ENCODE peak calls at places on chromosomes 11 and 22, in six cellular contexts. X is astrocyte of the spinal cord; P is left ventricle myocardium inferior; A is H7; J is body of pancreas; Y is effector memory CD4-positive, alpha-beta T cell. Z is an unnamed sample.

GRCh38 chr11:134425816-134426536 is 13.9 kb upstream of the B3GAT1 start:
- DNase-seq in X (no peak), P (no peak), A (peak), J (no peak), Y (no peak), Z (no peak)

GRCh38 chr11:24598636-24599035 is 101.8 kb downstream of the LUZP2 start:
- DNase-seq in X (no peak), P (no peak), A (no peak), J (no peak), Y (no peak), Z (no peak)

GRCh38 chr11:96290631-96291030 is 52.4 kb downstream of the MAML2 start:
- DNase-seq in X (no peak), P (no peak), A (no peak), J (no peak), Y (no peak), Z (no peak)

GRCh38 chr22:20590477-20591294 is 83.3 kb downstream of the MED15 start:
- DNase-seq in X (no peak), P (no peak), A (no peak), J (no peak), Y (no peak), Z (no peak)

GRCh38 chr11:61472868-61473267 is 35.7 kb upstream of the LRRC10B start:
- DNase-seq in X (peak), P (peak), A (no peak), J (no peak), Y (no peak), Z (no peak)

GRCh38 chr11:135075740-135076139 is 663.7 kb upstream of the B3GAT1 start:
- DNase-seq in X (peak), P (peak), A (peak), J (peak), Y (peak), Z (peak)

GRCh38 chr11:105719073-105719846 is 109.4 kb downstream of the GRIA4 start:
- DNase-seq in X (peak), P (no peak), A (no peak), J (no peak), Y (no peak), Z (peak)

GRCh38 chr11:94279996-94280395 is 24.4 kb upstream of the IZUMO1R start:
- DNase-seq in X (no peak), P (no peak), A (no peak), J (no peak), Y (no peak), Z (no peak)

GRCh38 chr11:1564535-1565172 is 7.4 kb downstream of the DUSP8 start:
- DNase-seq in X (peak), P (peak), A (peak), J (peak), Y (no peak), Z (no peak)

GRCh38 chr11:120363436-120363835 is 27.2 kb downstream of the ARHGEF12 start:
- DNase-seq in X (no peak), P (no peak), A (no peak), J (no peak), Y (no peak), Z (no peak)

GRCh38 chr11:16195659-16196058 is 160.7 kb downstream of the SOX6 start:
- DNase-seq in X (peak), P (no peak), A (no peak), J (no peak), Y (no peak), Z (peak)

GRCh38 chr11:111851067-111851466 is 20.3 kb downstream of the ALG9 start:
- DNase-seq in X (no peak), P (no peak), A (no peak), J (no peak), Y (no peak), Z (no peak)

GRCh38 chr11:35619754-35620640 is 1.7 kb downstream of the FJX1 start:
- DNase-seq in X (peak), P (peak), A (peak), J (no peak), Y (no peak), Z (peak)

GRCh38 chr11:61266602-61267001 is 25.6 kb downstream of the PGA5 start:
- DNase-seq in X (no peak), P (no peak), A (no peak), J (no peak), Y (no peak), Z (no peak)

GRCh38 chr11:78417888-78418583 is 416 bp upstream of the GAB2 start:
- DNase-seq in X (peak), P (peak), A (peak), J (peak), Y (peak), Z (peak)

GRCh38 chr11:8610532-8611116 is 16.6 kb upstream of the STK33 start:
- DNase-seq in X (peak), P (no peak), A (peak), J (no peak), Y (no peak), Z (no peak)

GRCh38 chr11:88338223-88338661 is 706 bp upstream of the CTSC start:
- DNase-seq in X (peak), P (peak), A (peak), J (peak), Y (peak), Z (peak)

GRCh38 chr11:81596709-81597108 is 1137.0 kb downstream of the FAM181B start:
- DNase-seq in X (no peak), P (no peak), A (no peak), J (no peak), Y (no peak), Z (no peak)

GRCh38 chr11:225734-226453 is 10.2 kb downstream of the SIRT3 start:
- DNase-seq in X (peak), P (no peak), A (no peak), J (no peak), Y (no peak), Z (no peak)

GRCh38 chr11:47886096-47886495 is 37.9 kb upstream of the NUP160 start:
- DNase-seq in X (peak), P (no peak), A (no peak), J (no peak), Y (no peak), Z (no peak)

GRCh38 chr11:13055200-13055599 is 46.1 kb downstream of the RASSF10 start:
- DNase-seq in X (no peak), P (no peak), A (no peak), J (no peak), Y (no peak), Z (no peak)

GRCh38 chr11:45580399-45580798 is 85.0 kb downstream of the CHST1 start:
- DNase-seq in X (peak), P (no peak), A (peak), J (no peak), Y (no peak), Z (no peak)

GRCh38 chr11:131504199-131504949 is 134.0 kb downstream of the NTM start:
- DNase-seq in X (no peak), P (no peak), A (peak), J (no peak), Y (no peak), Z (no peak)

GRCh38 chr22:43179911-43180195 is 7.1 kb downstream of the TTLL12 start:
- DNase-seq in X (no peak), P (no peak), A (no peak), J (no peak), Y (no peak), Z (no peak)

GRCh38 chr22:43179151-43179910 is 7.6 kb downstream of the TTLL12 start:
- DNase-seq in X (no peak), P (no peak), A (no peak), J (no peak), Y (no peak), Z (no peak)

GRCh38 chr22:43181321-43182076 is 5.4 kb downstream of the TTLL12 start:
- DNase-seq in X (no peak), P (no peak), A (no peak), J (no peak), Y (no peak), Z (no peak)

GRCh38 chr22:43182118-43182517 is 4.8 kb downstream of the TTLL12 start:
- DNase-seq in X (no peak), P (no peak), A (no peak), J (no peak), Y (no peak), Z (no peak)

DNA sequence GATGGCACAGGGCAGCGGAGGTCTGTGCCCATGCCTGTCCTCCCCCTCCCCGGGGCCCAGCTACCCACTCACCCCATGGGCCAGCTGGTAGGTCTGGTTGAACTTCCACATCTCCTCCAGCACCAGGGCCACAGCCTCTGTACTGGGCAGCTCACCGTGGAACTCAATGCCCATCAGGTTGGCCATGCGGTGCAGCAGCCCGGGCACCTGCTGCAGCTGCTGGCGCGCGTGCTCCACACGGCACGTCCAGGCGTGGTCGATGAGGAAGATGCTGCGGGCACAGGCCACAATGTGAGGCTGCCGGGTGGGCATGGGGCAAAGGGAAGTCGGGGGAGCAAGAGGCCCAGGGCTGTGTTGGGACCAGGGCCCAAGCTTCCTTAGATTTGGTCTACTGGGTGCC is 6.3 kb downstream of the TTLL12 start:
- DNase-seq in X (no peak), P (no peak), A (no peak), J (no peak), Y (no peak), Z (no peak)
- H3K4me3 ChIP-seq in X (no peak), P (no peak), A (no peak), J (no peak), Y (no peak), Z (no peak)

GRCh38 chr11:77039491-77040400 is 5.5 kb downstream of the B3GNT6 start:
- DNase-seq in X (peak), P (no peak), A (peak), J (peak), Y (no peak), Z (no peak)
- H3K4me3 ChIP-seq in X (no peak), P (peak), A (peak), J (no peak), Y (peak), Z (no peak)

GRCh38 chr22:22893891-22894739 is 6.5 kb downstream of the IGLL5 start:
- DNase-seq in X (no peak), P (no peak), A (peak), J (no peak), Y (no peak), Z (no peak)

GRCh38 chr22:22892096-22893052 is 4.8 kb downstream of the IGLL5 start:
- DNase-seq in X (no peak), P (no peak), A (no peak), J (no peak), Y (no peak), Z (no peak)

GRCh38 chr22:22891139-22891621 is 3.6 kb downstream of the IGLL5 start:
- DNase-seq in X (no peak), P (no peak), A (no peak), J (no peak), Y (no peak), Z (no peak)

GRCh38 chr22:22894740-22895731 is 7.4 kb downstream of the IGLL5 start:
- DNase-seq in X (no peak), P (no peak), A (no peak), J (no peak), Y (no peak), Z (no peak)

DNA sequence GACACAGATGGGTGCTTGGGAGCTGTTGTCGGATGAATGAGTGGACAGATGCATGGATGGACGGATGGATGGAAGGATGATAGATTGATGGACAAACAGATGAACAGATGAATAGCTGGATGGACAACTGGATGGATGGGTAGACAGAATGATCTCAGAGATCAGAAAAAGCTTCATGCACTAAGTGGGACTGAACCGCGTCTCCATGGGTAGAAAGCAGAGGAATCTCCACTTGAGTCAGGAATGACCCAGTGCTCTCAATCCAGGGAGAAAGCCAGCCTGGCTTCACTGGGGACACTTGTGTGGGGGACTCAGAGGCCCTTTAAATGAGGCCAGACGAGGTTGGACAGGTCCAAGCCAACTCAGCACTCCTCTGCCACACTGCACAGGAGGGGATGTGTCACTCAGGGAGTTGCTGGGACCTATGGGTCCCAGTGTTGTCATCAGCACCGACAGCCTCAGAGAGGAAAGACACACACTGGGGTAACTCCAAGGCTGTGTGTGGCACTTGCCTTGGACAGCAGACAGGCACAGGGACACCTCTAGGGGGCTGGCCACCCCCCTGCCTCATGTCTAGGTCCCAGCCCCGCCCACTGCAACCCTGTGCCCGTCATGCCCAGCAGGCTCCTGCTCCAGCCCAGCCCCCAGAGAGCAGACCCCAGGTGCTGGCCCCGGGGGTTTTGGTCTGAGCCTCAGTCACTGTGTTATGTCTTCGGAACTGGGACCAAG is 5.6 kb downstream of the IGLL5 start:
- DNase-seq in X (no peak), P (no peak), A (peak), J (no peak), Y (no peak), Z (no peak)
- H3K4me3 ChIP-seq in X (no peak), P (no peak), A (no peak), J (no peak), Y (no peak), Z (no peak)

GRCh38 chr22:46770726-46771125 is 8.3 kb downstream of the TBC1D22A start:
- DNase-seq in X (no peak), P (no peak), A (no peak), J (no peak), Y (no peak), Z (no peak)

GRCh38 chr22:46774456-46775363 is 12.3 kb downstream of the TBC1D22A start:
- DNase-seq in X (no peak), P (no peak), A (no peak), J (no peak), Y (no peak), Z (no peak)

GRCh38 chr22:46775364-46775758 is 12.9 kb downstream of the TBC1D22A start:
- DNase-seq in X (no peak), P (no peak), A (no peak), J (no peak), Y (no peak), Z (no peak)

GRCh38 chr22:46775789-46776485 is 13.5 kb downstream of the TBC1D22A start:
- DNase-seq in X (no peak), P (no peak), A (no peak), J (no peak), Y (no peak), Z (no peak)

DNA sequence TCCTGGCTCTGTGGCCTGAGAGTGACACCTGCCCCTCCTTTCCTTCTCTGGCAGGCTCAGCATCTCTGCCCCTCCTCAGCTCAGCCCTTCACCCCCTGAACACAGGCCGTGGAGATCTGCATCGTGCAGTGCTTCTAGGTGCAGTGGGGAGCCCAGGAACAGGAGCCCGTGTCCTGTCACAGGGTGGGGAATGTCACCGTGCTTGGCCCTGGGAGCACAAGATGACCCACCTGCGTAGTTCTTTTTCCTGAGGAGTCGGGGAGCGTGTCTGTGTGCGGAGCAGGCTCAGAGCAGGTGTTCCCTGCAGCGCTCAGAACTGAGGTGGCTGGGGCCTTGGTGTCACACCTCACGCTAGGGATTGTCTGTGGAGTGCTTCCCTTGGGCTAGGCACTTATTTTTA is 10.6 kb downstream of the TBC1D22A start:
- DNase-seq in X (no peak), P (no peak), A (no peak), J (no peak), Y (no peak), Z (no peak)
- H3K4me3 ChIP-seq in X (no peak), P (no peak), A (no peak), J (no peak), Y (no peak), Z (no peak)

GRCh38 chr22:23750744-23751440 is at the start of gene ZNF70:
- DNase-seq in X (peak), P (peak), A (peak), J (peak), Y (peak), Z (peak)
- H3K4me3 ChIP-seq in X (peak), P (peak), A (peak), J (peak), Y (peak), Z (peak)

GRCh38 chr11:115939104-115939503 is 434.9 kb upstream of the CADM1 start:
- DNase-seq in X (peak), P (no peak), A (no peak), J (no peak), Y (no peak), Z (no peak)

GRCh38 chr11:115941044-115941443 is 436.8 kb upstream of the CADM1 start:
- DNase-seq in X (no peak), P (no peak), A (no peak), J (no peak), Y (no peak), Z (no peak)

GRCh38 chr11:115941481-115941993 is 437.3 kb upstream of the CADM1 start:
- DNase-seq in X (peak), P (peak), A (no peak), J (peak), Y (no peak), Z (peak)

GRCh38 chr11:115942043-115942442 is 437.8 kb upstream of the CADM1 start:
- DNase-seq in X (no peak), P (no peak), A (no peak), J (no peak), Y (no peak), Z (no peak)

DNA sequence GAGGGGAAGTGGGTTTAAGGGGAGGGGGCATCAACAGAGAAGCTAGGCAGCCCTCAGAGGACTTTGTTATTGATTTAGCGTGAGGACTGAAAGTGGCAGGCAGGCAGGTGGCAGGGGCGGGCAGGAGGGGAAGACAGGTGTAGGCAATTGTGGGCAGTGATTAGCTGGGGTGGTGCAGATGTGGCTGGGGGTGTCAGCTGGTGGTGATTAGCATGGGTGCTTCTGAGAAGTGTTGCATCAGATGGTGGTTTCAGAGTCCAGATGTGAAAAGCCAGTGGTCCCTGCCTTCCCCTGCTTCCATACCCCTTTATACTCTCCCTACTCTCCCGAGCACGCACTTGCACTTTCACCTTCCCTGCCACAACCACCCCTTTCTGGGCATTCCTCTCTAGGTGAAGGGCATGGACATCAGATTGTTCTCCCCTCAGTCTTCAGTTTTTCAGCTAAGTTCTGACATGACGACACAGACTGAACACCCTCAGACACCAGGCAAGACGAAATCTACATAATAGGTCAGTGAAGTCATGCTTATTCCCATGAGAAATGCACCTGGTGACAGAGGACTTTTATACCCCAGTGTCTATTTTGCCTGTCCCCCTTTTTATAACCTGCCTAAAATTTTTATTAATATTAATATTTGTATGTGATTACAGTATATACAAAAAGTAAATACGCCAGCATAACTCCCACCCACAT is 435.7 kb upstream of the CADM1 start:
- DNase-seq in X (no peak), P (no peak), A (no peak), J (no peak), Y (no peak), Z (no peak)
- H3K4me3 ChIP-seq in X (no peak), P (no peak), A (no peak), J (no peak), Y (no peak), Z (no peak)

GRCh38 chr22:44755418-44755817 is 3.0 kb downstream of the ARHGAP8 start:
- DNase-seq in X (no peak), P (no peak), A (peak), J (no peak), Y (no peak), Z (no peak)

GRCh38 chr22:44752285-44753188 is at the start of gene ARHGAP8:
- DNase-seq in X (no peak), P (no peak), A (peak), J (peak), Y (no peak), Z (no peak)

GRCh38 chr22:44755956-44756361 is 3.6 kb downstream of the ARHGAP8 start:
- DNase-seq in X (no peak), P (no peak), A (peak), J (peak), Y (no peak), Z (no peak)

GRCh38 chr22:44755000-44755399 is 2.6 kb downstream of the ARHGAP8 start:
- DNase-seq in X (no peak), P (no peak), A (peak), J (no peak), Y (no peak), Z (no peak)

GRCh38 chr22:44753189-44754042 is 1.0 kb downstream of the ARHGAP8 start:
- DNase-seq in X (peak), P (no peak), A (peak), J (peak), Y (no peak), Z (no peak)
- H3K4me3 ChIP-seq in X (no peak), P (no peak), A (peak), J (peak), Y (no peak), Z (no peak)

GRCh38 chr11:2869561-2870427 is 15.8 kb downstream of the CDKN1C start:
- DNase-seq in X (no peak), P (no peak), A (peak), J (no peak), Y (no peak), Z (no peak)

GRCh38 chr11:2867722-2868548 is 17.6 kb downstream of the CDKN1C start:
- DNase-seq in X (no peak), P (no peak), A (no peak), J (no peak), Y (no peak), Z (no peak)

GRCh38 chr11:2867142-2867541 is 18.4 kb downstream of the CDKN1C start:
- DNase-seq in X (no peak), P (no peak), A (no peak), J (no peak), Y (no peak), Z (no peak)

GRCh38 chr11:2870460-2870859 is 15.1 kb downstream of the CDKN1C start:
- DNase-seq in X (no peak), P (no peak), A (peak), J (no peak), Y (no peak), Z (no peak)

GRCh38 chr11:2868604-2869526 is 16.7 kb downstream of the CDKN1C start:
- DNase-seq in X (no peak), P (no peak), A (peak), J (no peak), Y (no peak), Z (no peak)
- H3K4me3 ChIP-seq in X (no peak), P (peak), A (no peak), J (no peak), Y (no peak), Z (no peak)

GRCh38 chr22:42857845-42858481 is 890 bp upstream of the ARFGAP3 start:
- DNase-seq in X (no peak), P (no peak), A (no peak), J (peak), Y (no peak), Z (no peak)

GRCh38 chr22:42856179-42856864 is 751 bp downstream of the ARFGAP3 start:
- DNase-seq in X (no peak), P (peak), A (no peak), J (peak), Y (peak), Z (peak)

GRCh38 chr22:42856865-42857704 is at the start of gene ARFGAP3:
- DNase-seq in X (peak), P (peak), A (peak), J (peak), Y (peak), Z (peak)

GRCh38 chr22:42855726-42856125 is 1.3 kb downstream of the ARFGAP3 start:
- DNase-seq in X (no peak), P (no peak), A (no peak), J (no peak), Y (no peak), Z (no peak)

GRCh38 chr22:42855211-42855610 is 1.9 kb downstream of the ARFGAP3 start:
- DNase-seq in X (no peak), P (no peak), A (no peak), J (no peak), Y (no peak), Z (no peak)
- H3K4me3 ChIP-seq in X (no peak), P (peak), A (no peak), J (peak), Y (no peak), Z (no peak)

Z was measured in SJSA1.